ENCODE peak calls at places on chromosomes 12 and 14, in six cellular contexts. S, M, H, U, Y and R are unnamed samples.

GRCh38 chr12:106078358-106079025 is 60.3 kb downstream of the NUAK1 start:
- DNase-seq in Y (no peak), M (peak; percentile 32), U (no peak), H (peak; percentile 30), S (no peak), R (no peak)

GRCh38 chr14:77099425-77100167 is 1.5 kb downstream of the CIPC start:
- DNase-seq in Y (peak; percentile 91), S (no peak), U (no peak), H (peak; percentile 88), M (peak; percentile 40), R (no peak)

GRCh38 chr14:55730602-55731001 is 150.6 kb downstream of the KTN1 start:
- DNase-seq in Y (no peak), H (no peak), S (no peak), M (peak; percentile 44), U (no peak), R (no peak)

GRCh38 chr14:85252011-85252410 is 277.9 kb upstream of the FLRT2 start:
- DNase-seq in S (no peak), Y (peak; percentile 42), M (peak; percentile 95), H (peak; percentile 80), U (no peak), R (no peak)

GRCh38 chr14:80213602-80214001 is 2.3 kb upstream of the DIO2 start:
- DNase-seq in Y (peak; percentile 81), M (peak; percentile 50), U (peak; percentile 41), S (no peak), H (peak; percentile 88), R (peak; percentile 24)

GRCh38 chr12:128815779-128816642 is 7.7 kb downstream of the SLC15A4 start:
- DNase-seq in Y (no peak), S (no peak), M (no peak), U (no peak), H (no peak), R (no peak)

GRCh38 chr14:71460091-71460490 is 472.1 kb upstream of the RGS6 start:
- DNase-seq in M (peak; percentile 75), Y (no peak), H (no peak), S (no peak), U (no peak), R (no peak)

GRCh38 chr14:65949711-65950516 is 536.3 kb upstream of the CCDC196 start:
- DNase-seq in S (no peak), U (no peak), M (peak; percentile 54), H (peak; percentile 47), Y (peak; percentile 4), R (peak; percentile 24)

GRCh38 chr14:102088012-102088792 is 1.4 kb upstream of the HSP90AA1 start:
- DNase-seq in U (peak; percentile 72), M (peak; percentile 49), S (peak; percentile 90), H (peak; percentile 54), Y (peak; percentile 62), R (peak; percentile 67)

GRCh38 chr12:99119943-99120342 is 474.9 kb downstream of the APAF1 start:
- DNase-seq in H (no peak), Y (no peak), U (no peak), S (no peak), M (no peak), R (no peak)

GRCh38 chr14:89166650-89167049 is 250.4 kb downstream of the FOXN3 start:
- DNase-seq in H (no peak), S (no peak), U (no peak), Y (no peak), M (no peak), R (no peak)

GRCh38 chr12:26360062-26360461 is 164.7 kb downstream of the SSPN start:
- DNase-seq in S (no peak), M (no peak), H (no peak), U (no peak), Y (no peak), R (no peak)

GRCh38 chr12:2291182-2291832 is 238.5 kb downstream of the CACNA1C start:
- DNase-seq in M (peak; percentile 19), H (peak; percentile 69), Y (peak; percentile 48), U (peak; percentile 64), S (no peak), R (peak; percentile 78)

GRCh38 chr14:90034835-90035525 is 26.8 kb upstream of the KCNK13 start:
- DNase-seq in H (no peak), U (no peak), Y (no peak), M (no peak), S (no peak), R (no peak)

GRCh38 chr12:128817115-128818015 is 6.4 kb downstream of the SLC15A4 start:
- DNase-seq in U (no peak), Y (peak; percentile 70), H (peak; percentile 80), M (peak; percentile 55), S (no peak), R (peak; percentile 60)

GRCh38 chr12:108629824-108630476 is 3.7 kb downstream of the SELPLG start:
- DNase-seq in Y (peak; percentile 88), M (peak; percentile 94), S (peak; percentile 86), U (no peak), H (peak; percentile 80), R (no peak)

GRCh38 chr12:115570271-115570777 is 707.2 kb downstream of the MED13L start:
- DNase-seq in S (no peak), H (peak; percentile 34), M (peak; percentile 21), U (no peak), Y (peak; percentile 1), R (no peak)

GRCh38 chr14:24976599-24976998 is 73.3 kb downstream of the STXBP6 start:
- DNase-seq in M (no peak), Y (no peak), H (no peak), U (no peak), S (no peak), R (no peak)

GRCh38 chr12:6450869-6451347 is 934 bp upstream of the TAPBPL start:
- DNase-seq in Y (no peak), M (no peak), H (no peak), S (no peak), U (no peak), R (no peak)

GRCh38 chr14:77470192-77470870 is 12.4 kb downstream of the AHSA1 start:
- DNase-seq in U (no peak), M (no peak), S (no peak), H (peak; percentile 40), Y (no peak), R (no peak)

GRCh38 chr12:56375598-56376434 is 13.2 kb upstream of the APOF start:
- DNase-seq in H (no peak), Y (no peak), S (no peak), U (no peak), M (no peak), R (peak; percentile 35)

GRCh38 chr12:122282066-122282465 is 15.8 kb upstream of the VPS33A start:
- DNase-seq in Y (peak; percentile 38), H (peak; percentile 76), M (peak; percentile 32), U (no peak), S (no peak), R (no peak)

GRCh38 chr12:125079943-125080645 is 14.9 kb downstream of the AACS start:
- DNase-seq in M (peak; percentile 63), Y (peak; percentile 85), H (peak; percentile 71), U (no peak), S (no peak), R (no peak)

GRCh38 chr12:79690156-79690605 is 583 bp downstream of the PAWR start:
- DNase-seq in S (peak; percentile 82), H (peak; percentile 30), U (peak; percentile 61), M (no peak), Y (peak; percentile 24), R (no peak)

GRCh38 chr12:10140001-10140400 is 10.0 kb upstream of the CLEC7A start:
- DNase-seq in Y (peak; percentile 66), U (peak; percentile 42), M (peak; percentile 61), H (peak; percentile 87), S (no peak), R (peak; percentile 46)

GRCh38 chr14:55233591-55233990 is 37.6 kb upstream of the FBXO34 start:
- DNase-seq in U (no peak), M (no peak), Y (no peak), H (no peak), S (no peak), R (no peak)

GRCh38 chr12:46303039-46303666 is 34.3 kb upstream of the SLC38A1 start:
- DNase-seq in M (peak; percentile 78), H (peak; percentile 59), S (no peak), U (peak; percentile 48), Y (peak; percentile 57), R (peak; percentile 40)

GRCh38 chr12:32448581-32448980 is 49.2 kb downstream of the FGD4 start:
- DNase-seq in M (peak; percentile 60), U (no peak), H (peak; percentile 64), Y (no peak), S (no peak), R (no peak)

GRCh38 chr14:31164115-31164514 is 43.5 kb downstream of the HECTD1 start:
- DNase-seq in Y (no peak), H (no peak), S (no peak), M (peak; percentile 73), U (no peak), R (no peak)

GRCh38 chr14:35600253-35600652 is 66.3 kb downstream of the INSM2 start:
- DNase-seq in U (no peak), S (no peak), M (no peak), Y (no peak), H (no peak), R (no peak)

GRCh38 chr14:89294872-89295271 is 122.2 kb downstream of the FOXN3 start:
- DNase-seq in U (no peak), S (no peak), Y (no peak), M (no peak), H (no peak), R (no peak)

GRCh38 chr14:103104389-103104653 is 9.8 kb downstream of the EXOC3L4 start:
- DNase-seq in Y (no peak), M (no peak), S (no peak), U (no peak), H (no peak), R (no peak)
- TF ChIP-seq CTCF in Y (no peak), M (no peak), S (no peak), U (no peak), H (no peak), R (no peak)

GRCh38 chr14:59483819-59484610 is at the start of the genes JKAMP and L3HYPDH:
- DNase-seq in H (peak; percentile 96), U (peak; percentile 98), S (peak; percentile 99), Y (peak; percentile 96), M (peak; percentile 84), R (peak; percentile 97)
- TF ChIP-seq CTCF in H (peak; percentile 58), U (no peak), S (peak; percentile 57), Y (peak; percentile 66), M (peak; percentile 75), R (peak; percentile 66)

DNA sequence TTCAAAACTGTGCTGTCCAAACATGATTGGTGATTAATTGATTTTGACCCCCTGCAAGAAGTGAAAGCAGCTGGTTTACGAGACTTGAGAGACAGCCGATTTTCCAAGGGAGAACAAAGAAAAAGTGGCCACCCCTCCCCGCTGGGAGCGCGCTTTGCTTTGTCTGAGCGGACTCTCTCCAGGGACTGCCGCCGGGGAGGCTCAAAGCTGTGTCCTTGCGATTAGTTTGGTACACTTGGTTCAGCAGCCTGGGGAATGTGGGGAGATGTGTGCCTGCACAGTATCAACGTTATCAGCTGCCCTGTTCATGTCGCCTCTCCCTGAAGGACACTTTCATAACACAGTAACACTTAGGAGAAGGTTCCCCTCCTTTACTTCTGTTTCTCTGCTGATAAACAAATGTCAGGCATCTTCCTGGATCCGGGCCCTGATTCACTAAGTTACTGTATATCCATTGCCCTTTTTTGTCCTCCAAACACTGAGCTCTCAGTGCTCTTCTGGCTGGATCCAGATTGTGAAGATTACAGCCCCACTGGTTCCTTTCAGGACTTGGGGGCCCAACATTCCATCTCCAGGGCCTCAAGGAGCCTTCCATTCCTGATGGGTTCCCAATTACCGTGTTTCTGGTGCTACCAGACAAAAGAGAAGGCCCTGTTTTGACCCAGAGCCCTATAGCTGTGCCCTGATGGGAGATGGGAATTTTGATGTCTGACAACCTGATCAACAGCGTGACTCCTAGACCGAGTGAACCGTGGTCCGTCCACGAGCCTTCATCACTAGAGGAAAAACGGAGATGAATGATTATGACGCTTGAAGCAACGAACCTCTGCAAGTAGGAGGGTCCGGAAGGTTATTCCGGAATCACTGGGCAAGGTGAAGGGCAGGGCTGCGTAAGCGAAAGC is 31.7 kb upstream of the TUBA1C start:
- DNase-seq in M (no peak), H (peak; percentile 53), S (peak; percentile 80), Y (peak; percentile 48), U (peak; percentile 62), R (no peak)
- TF ChIP-seq CTCF in M (no peak), H (peak; percentile 34), S (no peak), Y (peak; percentile 24), U (no peak), R (no peak)

GRCh38 chr12:12033589-12034223 is 37.0 kb upstream of the BCL2L14 start:
- DNase-seq in S (no peak), H (no peak), Y (no peak), U (no peak), M (no peak), R (no peak)
- TF ChIP-seq CTCF in S (no peak), H (no peak), Y (no peak), U (no peak), M (no peak), R (no peak)